ENCODE peak calls at places on chromosomes 1 and 21, in four cellular contexts. J is hippocampal formation; P is stimulated activated CD8-positive, alpha-beta memory T cell treated with anti-CD3 and anti-CD28 coated beads, Interleukin-4, amount 100 ng/mL, for 24 hours; Z is mesothelial cell of epicardium. F is an unnamed sample.

GRCh38 chr1:24886241-24886640 is 43.8 kb downstream of the RUNX3 start:
- DNase-seq in J (no peak), P (no peak), Z (no peak), F (no peak)

GRCh38 chr1:161743231-161743630 is 6.4 kb upstream of the DUSP12 start:
- DNase-seq in J (no peak), P (no peak), Z (no peak), F (no peak)

GRCh38 chr1:201539561-201540404 is 856 bp downstream of the NAV1 start:
- DNase-seq in J (peak), P (no peak), Z (no peak), F (peak)

GRCh38 chr1:89198081-89198480 is 661 bp downstream of the GBP4 start:
- DNase-seq in J (no peak), P (no peak), Z (no peak), F (no peak)

GRCh38 chr1:223177681-223178080 is 34.6 kb upstream of the TLR5 start:
- DNase-seq in J (peak), P (no peak), Z (no peak), F (peak)

GRCh38 chr1:161192476-161193465 is 6.1 kb downstream of the ADAMTS4 start:
- DNase-seq in J (peak), P (peak), Z (no peak), F (peak)

GRCh38 chr1:231924183-231924582 is 297.6 kb downstream of the DISC1 start:
- DNase-seq in J (no peak), P (no peak), Z (no peak), F (no peak)

GRCh38 chr1:197208945-197209344 is 59.1 kb upstream of the CRB1 start:
- DNase-seq in J (no peak), P (no peak), Z (no peak), F (no peak)

GRCh38 chr21:26842976-26843911 is 2.0 kb downstream of the ADAMTS1 start:
- DNase-seq in J (peak), P (no peak), Z (peak), F (peak)

GRCh38 chr1:192270398-192270797 is 46.4 kb upstream of the RGS21 start:
- DNase-seq in J (no peak), P (no peak), Z (no peak), F (no peak)

GRCh38 chr1:25619101-25619890 is 2.7 kb downstream of the MAN1C1 start:
- DNase-seq in J (peak), P (no peak), Z (peak), F (peak)

GRCh38 chr1:86409416-86410021 is 13.4 kb upstream of the ODF2L start:
- DNase-seq in J (no peak), P (no peak), Z (no peak), F (no peak)

GRCh38 chr1:2230781-2231666 is 2.9 kb downstream of the SKI start:
- DNase-seq in J (peak), P (no peak), Z (no peak), F (peak)

GRCh38 chr1:25623731-25624130 is 7.1 kb downstream of the MAN1C1 start:
- DNase-seq in J (no peak), P (no peak), Z (no peak), F (no peak)

GRCh38 chr1:223033658-223034057 is 109.4 kb downstream of the TLR5 start:
- DNase-seq in J (no peak), P (no peak), Z (no peak), F (no peak)

GRCh38 chr1:60657926-60658325 is 424.4 kb upstream of the NFIA start:
- DNase-seq in J (peak), P (no peak), Z (no peak), F (no peak)

GRCh38 chr1:72357411-72357810 is 75.1 kb upstream of the NEGR1 start:
- DNase-seq in J (no peak), P (no peak), Z (no peak), F (no peak)

GRCh38 chr1:183515002-183515689 is 42.8 kb downstream of the SMG7 start:
- DNase-seq in J (no peak), P (no peak), Z (no peak), F (no peak)

GRCh38 chr1:11535761-11536572 is 57.0 kb downstream of the DISP3 start:
- DNase-seq in J (no peak), P (no peak), Z (no peak), F (no peak)

GRCh38 chr1:3634059-3634800 is 9.4 kb downstream of the TPRG1L start:
- DNase-seq in J (no peak), P (no peak), Z (no peak), F (no peak)

GRCh38 chr1:167620002-167620401 is 10.0 kb upstream of the RCSD1 start:
- DNase-seq in J (no peak), P (no peak), Z (no peak), F (no peak)

GRCh38 chr21:46110499-46111192 is 12.7 kb downstream of the COL6A2 start:
- DNase-seq in J (no peak), P (no peak), Z (no peak), F (peak)

GRCh38 chr1:145949219-145949618 is 8.6 kb downstream of the LIX1L start:
- DNase-seq in J (no peak), P (no peak), Z (no peak), F (no peak)

GRCh38 chr1:119549719-119550141 is 42.7 kb downstream of the HSD3B1 start:
- DNase-seq in J (peak), P (no peak), Z (no peak), F (peak)

GRCh38 chr1:113073457-113073950 is 506 bp downstream of the LRIG2 start:
- DNase-seq in J (no peak), P (no peak), Z (peak), F (no peak)

GRCh38 chr1:55316494-55316893 is 101.3 kb upstream of the USP24 start:
- DNase-seq in J (no peak), P (no peak), Z (no peak), F (no peak)